ENCODE peak calls at places on chromosomes 5 and 9, in ten cellular contexts. One of them, this sample, is unnamed.

GRCh38 chr9:115524467-115525059 is 406.6 kb upstream of the TNC start:
- DNase-seq in ELR: peak; percentile 72
- DNase-seq in stromal cell of bone marrow: peak; percentile 65
- DNase-seq in SW480: peak; percentile 59
- DNase-seq in NCI-H510A treated with DMSO at 0.1 percent for 48 hours: peak; percentile 56
- DNase-seq in GM23248: peak; percentile 73
- DNase-seq in activated T-helper 2 cell treated with anti-CD3 and anti-CD28 coated beads, Interferon-gamma antibody, Interleukin-2, Interleukin-4, amounts not matched to agents 10 μg/mL and 5 μg/mL and 100 μg/mL, durations not matched to agents 14 hours and 24 hours and 36 hours: no peak
- DNase-seq in activated CD4-positive, alpha-beta T cell treated with anti-CD3 and anti-CD28 coated beads, Interleukin-2, amount 50 U/mL, for 24 hours: peak; percentile 15
- DNase-seq in ACHN: peak; percentile 57
- DNase-seq in skeletal muscle cell: no peak
- DNase-seq in this sample: peak; percentile 71

GRCh38 chr9:112921549-112921948 is 30.9 kb upstream of the SLC46A2 start:
- DNase-seq in ELR: peak; percentile 68
- DNase-seq in stromal cell of bone marrow: peak; percentile 51
- DNase-seq in SW480: peak; percentile 69
- DNase-seq in NCI-H510A treated with DMSO at 0.1 percent for 48 hours: peak; percentile 11
- DNase-seq in GM23248: peak; percentile 78
- DNase-seq in activated T-helper 2 cell treated with anti-CD3 and anti-CD28 coated beads, Interferon-gamma antibody, Interleukin-2, Interleukin-4, amounts not matched to agents 10 μg/mL and 5 μg/mL and 100 μg/mL, durations not matched to agents 14 hours and 24 hours and 36 hours: no peak
- DNase-seq in activated CD4-positive, alpha-beta T cell treated with anti-CD3 and anti-CD28 coated beads, Interleukin-2, amount 50 U/mL, for 24 hours: no peak
- DNase-seq in ACHN: peak; percentile 27
- DNase-seq in skeletal muscle cell: peak; percentile 24
- DNase-seq in this sample: peak; percentile 68

GRCh38 chr5:148957591-148958202 is 105.2 kb downstream of the SH3TC2 start:
- DNase-seq in ELR: peak; percentile 75
- DNase-seq in stromal cell of bone marrow: no peak
- DNase-seq in SW480: peak; percentile 43
- DNase-seq in NCI-H510A treated with DMSO at 0.1 percent for 48 hours: no peak
- DNase-seq in GM23248: peak; percentile 58
- DNase-seq in activated T-helper 2 cell treated with anti-CD3 and anti-CD28 coated beads, Interferon-gamma antibody, Interleukin-2, Interleukin-4, amounts not matched to agents 10 μg/mL and 5 μg/mL and 100 μg/mL, durations not matched to agents 14 hours and 24 hours and 36 hours: no peak
- DNase-seq in activated CD4-positive, alpha-beta T cell treated with anti-CD3 and anti-CD28 coated beads, Interleukin-2, amount 50 U/mL, for 24 hours: peak; percentile 26
- DNase-seq in ACHN: peak; percentile 59
- DNase-seq in skeletal muscle cell: no peak
- DNase-seq in this sample: peak; percentile 53

GRCh38 chr9:117184173-117184572 is 230.7 kb downstream of the ASTN2 start:
- DNase-seq in ELR: no peak
- DNase-seq in stromal cell of bone marrow: no peak
- DNase-seq in SW480: no peak
- DNase-seq in NCI-H510A treated with DMSO at 0.1 percent for 48 hours: no peak
- DNase-seq in GM23248: no peak
- DNase-seq in activated T-helper 2 cell treated with anti-CD3 and anti-CD28 coated beads, Interferon-gamma antibody, Interleukin-2, Interleukin-4, amounts not matched to agents 10 μg/mL and 5 μg/mL and 100 μg/mL, durations not matched to agents 14 hours and 24 hours and 36 hours: no peak
- DNase-seq in activated CD4-positive, alpha-beta T cell treated with anti-CD3 and anti-CD28 coated beads, Interleukin-2, amount 50 U/mL, for 24 hours: no peak
- DNase-seq in ACHN: no peak
- DNase-seq in skeletal muscle cell: no peak
- DNase-seq in this sample: no peak

GRCh38 chr5:124995451-124995850 is 249.0 kb upstream of the ZNF608 start:
- DNase-seq in ELR: no peak
- DNase-seq in stromal cell of bone marrow: no peak
- DNase-seq in SW480: no peak
- DNase-seq in NCI-H510A treated with DMSO at 0.1 percent for 48 hours: no peak
- DNase-seq in GM23248: no peak
- DNase-seq in activated T-helper 2 cell treated with anti-CD3 and anti-CD28 coated beads, Interferon-gamma antibody, Interleukin-2, Interleukin-4, amounts not matched to agents 10 μg/mL and 5 μg/mL and 100 μg/mL, durations not matched to agents 14 hours and 24 hours and 36 hours: no peak
- DNase-seq in activated CD4-positive, alpha-beta T cell treated with anti-CD3 and anti-CD28 coated beads, Interleukin-2, amount 50 U/mL, for 24 hours: no peak
- DNase-seq in ACHN: no peak
- DNase-seq in skeletal muscle cell: no peak
- DNase-seq in this sample: no peak

GRCh38 chr9:20022410-20022809 is 233.6 kb upstream of the SLC24A2 start:
- DNase-seq in ELR: peak; percentile 74
- DNase-seq in stromal cell of bone marrow: peak; percentile 31
- DNase-seq in SW480: no peak
- DNase-seq in NCI-H510A treated with DMSO at 0.1 percent for 48 hours: no peak
- DNase-seq in GM23248: peak; percentile 78
- DNase-seq in activated T-helper 2 cell treated with anti-CD3 and anti-CD28 coated beads, Interferon-gamma antibody, Interleukin-2, Interleukin-4, amounts not matched to agents 10 μg/mL and 5 μg/mL and 100 μg/mL, durations not matched to agents 14 hours and 24 hours and 36 hours: no peak
- DNase-seq in activated CD4-positive, alpha-beta T cell treated with anti-CD3 and anti-CD28 coated beads, Interleukin-2, amount 50 U/mL, for 24 hours: no peak
- DNase-seq in ACHN: peak; percentile 14
- DNase-seq in skeletal muscle cell: peak; percentile 65
- DNase-seq in this sample: peak; percentile 20

GRCh38 chr5:108125771-108126511 is 256.0 kb downstream of the FBXL17 start:
- DNase-seq in ELR: no peak
- DNase-seq in stromal cell of bone marrow: no peak
- DNase-seq in SW480: no peak
- DNase-seq in NCI-H510A treated with DMSO at 0.1 percent for 48 hours: no peak
- DNase-seq in GM23248: no peak
- DNase-seq in activated T-helper 2 cell treated with anti-CD3 and anti-CD28 coated beads, Interferon-gamma antibody, Interleukin-2, Interleukin-4, amounts not matched to agents 10 μg/mL and 5 μg/mL and 100 μg/mL, durations not matched to agents 14 hours and 24 hours and 36 hours: no peak
- DNase-seq in activated CD4-positive, alpha-beta T cell treated with anti-CD3 and anti-CD28 coated beads, Interleukin-2, amount 50 U/mL, for 24 hours: no peak
- DNase-seq in ACHN: no peak
- DNase-seq in skeletal muscle cell: no peak
- DNase-seq in this sample: no peak

GRCh38 chr5:69493235-69493925 is 790 bp downstream of the OCLN start:
- DNase-seq in ELR: peak; percentile 60
- DNase-seq in stromal cell of bone marrow: no peak
- DNase-seq in SW480: peak; percentile 63
- DNase-seq in NCI-H510A treated with DMSO at 0.1 percent for 48 hours: no peak
- DNase-seq in GM23248: peak; percentile 63
- DNase-seq in activated T-helper 2 cell treated with anti-CD3 and anti-CD28 coated beads, Interferon-gamma antibody, Interleukin-2, Interleukin-4, amounts not matched to agents 10 μg/mL and 5 μg/mL and 100 μg/mL, durations not matched to agents 14 hours and 24 hours and 36 hours: no peak
- DNase-seq in activated CD4-positive, alpha-beta T cell treated with anti-CD3 and anti-CD28 coated beads, Interleukin-2, amount 50 U/mL, for 24 hours: no peak
- DNase-seq in ACHN: peak; percentile 74
- DNase-seq in skeletal muscle cell: no peak
- DNase-seq in this sample: peak; percentile 60

GRCh38 chr9:93303258-93303771 is 119.4 kb downstream of the WNK2 start:
- DNase-seq in ELR: no peak
- DNase-seq in stromal cell of bone marrow: no peak
- DNase-seq in SW480: no peak
- DNase-seq in NCI-H510A treated with DMSO at 0.1 percent for 48 hours: no peak
- DNase-seq in GM23248: no peak
- DNase-seq in activated T-helper 2 cell treated with anti-CD3 and anti-CD28 coated beads, Interferon-gamma antibody, Interleukin-2, Interleukin-4, amounts not matched to agents 10 μg/mL and 5 μg/mL and 100 μg/mL, durations not matched to agents 14 hours and 24 hours and 36 hours: no peak
- DNase-seq in activated CD4-positive, alpha-beta T cell treated with anti-CD3 and anti-CD28 coated beads, Interleukin-2, amount 50 U/mL, for 24 hours: no peak
- DNase-seq in ACHN: no peak
- DNase-seq in skeletal muscle cell: no peak
- DNase-seq in this sample: peak; percentile 7

GRCh38 chr5:10808347-10809212 is 47.5 kb upstream of the DAP start:
- DNase-seq in ELR: no peak
- DNase-seq in stromal cell of bone marrow: no peak
- DNase-seq in SW480: no peak
- DNase-seq in NCI-H510A treated with DMSO at 0.1 percent for 48 hours: no peak
- DNase-seq in GM23248: no peak
- DNase-seq in activated T-helper 2 cell treated with anti-CD3 and anti-CD28 coated beads, Interferon-gamma antibody, Interleukin-2, Interleukin-4, amounts not matched to agents 10 μg/mL and 5 μg/mL and 100 μg/mL, durations not matched to agents 14 hours and 24 hours and 36 hours: no peak
- DNase-seq in activated CD4-positive, alpha-beta T cell treated with anti-CD3 and anti-CD28 coated beads, Interleukin-2, amount 50 U/mL, for 24 hours: no peak
- DNase-seq in ACHN: no peak
- DNase-seq in skeletal muscle cell: no peak
- DNase-seq in this sample: no peak

GRCh38 chr9:122005597-122005996 is 87.5 kb downstream of the TTLL11 start:
- DNase-seq in ELR: peak; percentile 82
- DNase-seq in stromal cell of bone marrow: no peak
- DNase-seq in SW480: peak; percentile 26
- DNase-seq in NCI-H510A treated with DMSO at 0.1 percent for 48 hours: no peak
- DNase-seq in GM23248: peak; percentile 63
- DNase-seq in activated T-helper 2 cell treated with anti-CD3 and anti-CD28 coated beads, Interferon-gamma antibody, Interleukin-2, Interleukin-4, amounts not matched to agents 10 μg/mL and 5 μg/mL and 100 μg/mL, durations not matched to agents 14 hours and 24 hours and 36 hours: no peak
- DNase-seq in activated CD4-positive, alpha-beta T cell treated with anti-CD3 and anti-CD28 coated beads, Interleukin-2, amount 50 U/mL, for 24 hours: no peak
- DNase-seq in ACHN: peak; percentile 37
- DNase-seq in skeletal muscle cell: no peak
- DNase-seq in this sample: peak; percentile 64

GRCh38 chr5:112492291-112492690 is 73.2 kb upstream of the EPB41L4A start:
- DNase-seq in ELR: peak; percentile 78
- DNase-seq in stromal cell of bone marrow: peak; percentile 58
- DNase-seq in SW480: peak; percentile 51
- DNase-seq in NCI-H510A treated with DMSO at 0.1 percent for 48 hours: peak; percentile 37
- DNase-seq in GM23248: peak; percentile 84
- DNase-seq in activated T-helper 2 cell treated with anti-CD3 and anti-CD28 coated beads, Interferon-gamma antibody, Interleukin-2, Interleukin-4, amounts not matched to agents 10 μg/mL and 5 μg/mL and 100 μg/mL, durations not matched to agents 14 hours and 24 hours and 36 hours: no peak
- DNase-seq in activated CD4-positive, alpha-beta T cell treated with anti-CD3 and anti-CD28 coated beads, Interleukin-2, amount 50 U/mL, for 24 hours: peak; percentile 11
- DNase-seq in ACHN: peak; percentile 64
- DNase-seq in skeletal muscle cell: no peak
- DNase-seq in this sample: peak; percentile 77

GRCh38 chr5:178545156-178545555 is 45.0 kb downstream of the COL23A1 start:
- DNase-seq in ELR: no peak
- DNase-seq in stromal cell of bone marrow: no peak
- DNase-seq in SW480: no peak
- DNase-seq in NCI-H510A treated with DMSO at 0.1 percent for 48 hours: no peak
- DNase-seq in GM23248: no peak
- DNase-seq in activated T-helper 2 cell treated with anti-CD3 and anti-CD28 coated beads, Interferon-gamma antibody, Interleukin-2, Interleukin-4, amounts not matched to agents 10 μg/mL and 5 μg/mL and 100 μg/mL, durations not matched to agents 14 hours and 24 hours and 36 hours: no peak
- DNase-seq in activated CD4-positive, alpha-beta T cell treated with anti-CD3 and anti-CD28 coated beads, Interleukin-2, amount 50 U/mL, for 24 hours: no peak
- DNase-seq in ACHN: no peak
- DNase-seq in skeletal muscle cell: no peak
- DNase-seq in this sample: no peak

GRCh38 chr9:126372716-126373115 is 46.1 kb downstream of the MVB12B start:
- DNase-seq in ELR: peak; percentile 23
- DNase-seq in stromal cell of bone marrow: no peak
- DNase-seq in SW480: no peak
- DNase-seq in NCI-H510A treated with DMSO at 0.1 percent for 48 hours: no peak
- DNase-seq in GM23248: no peak
- DNase-seq in activated T-helper 2 cell treated with anti-CD3 and anti-CD28 coated beads, Interferon-gamma antibody, Interleukin-2, Interleukin-4, amounts not matched to agents 10 μg/mL and 5 μg/mL and 100 μg/mL, durations not matched to agents 14 hours and 24 hours and 36 hours: no peak
- DNase-seq in activated CD4-positive, alpha-beta T cell treated with anti-CD3 and anti-CD28 coated beads, Interleukin-2, amount 50 U/mL, for 24 hours: no peak
- DNase-seq in ACHN: no peak
- DNase-seq in skeletal muscle cell: no peak
- DNase-seq in this sample: no peak

GRCh38 chr5:16593013-16593412 is 23.8 kb downstream of the RETREG1 start:
- DNase-seq in ELR: peak; percentile 76
- DNase-seq in stromal cell of bone marrow: peak; percentile 83
- DNase-seq in SW480: no peak
- DNase-seq in NCI-H510A treated with DMSO at 0.1 percent for 48 hours: no peak
- DNase-seq in GM23248: peak; percentile 94
- DNase-seq in activated T-helper 2 cell treated with anti-CD3 and anti-CD28 coated beads, Interferon-gamma antibody, Interleukin-2, Interleukin-4, amounts not matched to agents 10 μg/mL and 5 μg/mL and 100 μg/mL, durations not matched to agents 14 hours and 24 hours and 36 hours: no peak
- DNase-seq in activated CD4-positive, alpha-beta T cell treated with anti-CD3 and anti-CD28 coated beads, Interleukin-2, amount 50 U/mL, for 24 hours: no peak
- DNase-seq in ACHN: peak; percentile 56
- DNase-seq in skeletal muscle cell: no peak
- DNase-seq in this sample: peak; percentile 86

GRCh38 chr5:180259260-180259611 is 32.6 kb downstream of the MAPK9 start:
- DNase-seq in ELR: peak; percentile 11
- DNase-seq in stromal cell of bone marrow: no peak
- DNase-seq in SW480: no peak
- DNase-seq in NCI-H510A treated with DMSO at 0.1 percent for 48 hours: no peak
- DNase-seq in GM23248: no peak
- DNase-seq in activated T-helper 2 cell treated with anti-CD3 and anti-CD28 coated beads, Interferon-gamma antibody, Interleukin-2, Interleukin-4, amounts not matched to agents 10 μg/mL and 5 μg/mL and 100 μg/mL, durations not matched to agents 14 hours and 24 hours and 36 hours: no peak
- DNase-seq in activated CD4-positive, alpha-beta T cell treated with anti-CD3 and anti-CD28 coated beads, Interleukin-2, amount 50 U/mL, for 24 hours: no peak
- DNase-seq in ACHN: no peak
- DNase-seq in skeletal muscle cell: no peak
- DNase-seq in this sample: no peak

GRCh38 chr9:7360513-7360912 is 439.1 kb downstream of the DMAC1 start:
- DNase-seq in ELR: peak; percentile 3
- DNase-seq in stromal cell of bone marrow: no peak
- DNase-seq in SW480: no peak
- DNase-seq in NCI-H510A treated with DMSO at 0.1 percent for 48 hours: no peak
- DNase-seq in GM23248: no peak
- DNase-seq in activated T-helper 2 cell treated with anti-CD3 and anti-CD28 coated beads, Interferon-gamma antibody, Interleukin-2, Interleukin-4, amounts not matched to agents 10 μg/mL and 5 μg/mL and 100 μg/mL, durations not matched to agents 14 hours and 24 hours and 36 hours: no peak
- DNase-seq in activated CD4-positive, alpha-beta T cell treated with anti-CD3 and anti-CD28 coated beads, Interleukin-2, amount 50 U/mL, for 24 hours: no peak
- DNase-seq in ACHN: no peak
- DNase-seq in skeletal muscle cell: no peak
- DNase-seq in this sample: no peak

GRCh38 chr5:61334224-61335196 is 2.5 kb downstream of the ZSWIM6 start:
- DNase-seq in ELR: peak; percentile 47
- DNase-seq in stromal cell of bone marrow: no peak
- DNase-seq in SW480: no peak
- DNase-seq in NCI-H510A treated with DMSO at 0.1 percent for 48 hours: no peak
- DNase-seq in GM23248: peak; percentile 27
- DNase-seq in activated T-helper 2 cell treated with anti-CD3 and anti-CD28 coated beads, Interferon-gamma antibody, Interleukin-2, Interleukin-4, amounts not matched to agents 10 μg/mL and 5 μg/mL and 100 μg/mL, durations not matched to agents 14 hours and 24 hours and 36 hours: no peak
- DNase-seq in activated CD4-positive, alpha-beta T cell treated with anti-CD3 and anti-CD28 coated beads, Interleukin-2, amount 50 U/mL, for 24 hours: no peak
- DNase-seq in ACHN: no peak
- DNase-seq in skeletal muscle cell: peak; percentile 45
- DNase-seq in this sample: no peak

GRCh38 chr5:155394727-155395126 is 381.2 kb downstream of the KIF4B start:
- DNase-seq in ELR: no peak
- DNase-seq in stromal cell of bone marrow: no peak
- DNase-seq in SW480: no peak
- DNase-seq in NCI-H510A treated with DMSO at 0.1 percent for 48 hours: peak; percentile 61
- DNase-seq in GM23248: no peak
- DNase-seq in activated T-helper 2 cell treated with anti-CD3 and anti-CD28 coated beads, Interferon-gamma antibody, Interleukin-2, Interleukin-4, amounts not matched to agents 10 μg/mL and 5 μg/mL and 100 μg/mL, durations not matched to agents 14 hours and 24 hours and 36 hours: no peak
- DNase-seq in activated CD4-positive, alpha-beta T cell treated with anti-CD3 and anti-CD28 coated beads, Interleukin-2, amount 50 U/mL, for 24 hours: no peak
- DNase-seq in ACHN: no peak
- DNase-seq in skeletal muscle cell: no peak
- DNase-seq in this sample: no peak

This sample was measured in AG20443.